ENCODE peak calls at places on chromosomes 2 and 18, in nine cellular contexts. U is thoracic aorta, L is keratinocyte, C is psoas muscle, P is fibroblast of lung, W is endothelial cell, G is cardiac muscle cell, Z is neural crest cell, J is body of pancreas. V is an unnamed sample.

GRCh38 chr2:240930631-240931318 is 24.6 kb downstream of the CROCC2 start:
- DNase-seq in U (no peak), L (no peak), C (peak), P (no peak), W (no peak), G (no peak), Z (no peak), J (no peak), V (peak)

GRCh38 chr2:64179582-64180321 is 35.5 kb upstream of the PELI1 start:
- DNase-seq in U (no peak), L (no peak), C (no peak), P (no peak), W (no peak), G (no peak), Z (no peak), J (no peak), V (no peak)

GRCh38 chr2:176419591-176420071 is 150.4 kb downstream of the MTX2 start:
- DNase-seq in U (no peak), L (no peak), C (no peak), P (peak), W (no peak), G (peak), Z (no peak), J (no peak), V (no peak)

GRCh38 chr2:42962521-42962953 is 170.2 kb upstream of the HAAO start:
- DNase-seq in U (no peak), L (no peak), C (no peak), P (no peak), W (no peak), G (peak), Z (no peak), J (no peak), V (no peak)

GRCh38 chr2:190357596-190357995 is 14.2 kb downstream of the INPP1 start:
- DNase-seq in U (no peak), L (no peak), C (no peak), P (peak), W (no peak), G (no peak), Z (no peak), J (no peak), V (no peak)

GRCh38 chr18:10408131-10408530 is 46.3 kb upstream of the APCDD1 start:
- DNase-seq in U (no peak), L (no peak), C (no peak), P (no peak), W (no peak), G (no peak), Z (no peak), J (no peak), V (no peak)

GRCh38 chr18:8709248-8710059 is 4.1 kb downstream of the MTCL1 start:
- DNase-seq in U (no peak), L (no peak), C (no peak), P (no peak), W (no peak), G (no peak), Z (no peak), J (no peak), V (no peak)

GRCh38 chr2:192286093-192286701 is 91.5 kb upstream of the TMEFF2 start:
- DNase-seq in U (no peak), L (no peak), C (no peak), P (peak), W (peak), G (peak), Z (no peak), J (no peak), V (no peak)

GRCh38 chr2:72126186-72127100 is 21.2 kb downstream of the CYP26B1 start:
- DNase-seq in U (no peak), L (no peak), C (no peak), P (no peak), W (no peak), G (no peak), Z (no peak), J (no peak), V (peak)

GRCh38 chr2:238290079-238290478 is 1.7 kb upstream of the PER2 start:
- DNase-seq in U (no peak), L (peak), C (no peak), P (no peak), W (peak), G (peak), Z (no peak), J (peak), V (no peak)

GRCh38 chr2:134189009-134189717 is 64.7 kb upstream of the MGAT5 start:
- DNase-seq in U (no peak), L (no peak), C (no peak), P (peak), W (no peak), G (peak), Z (no peak), J (peak), V (no peak)

GRCh38 chr2:67159929-67160328 is 237.2 kb upstream of the ETAA1 start:
- DNase-seq in U (no peak), L (no peak), C (no peak), P (no peak), W (no peak), G (no peak), Z (no peak), J (no peak), V (no peak)

GRCh38 chr2:7744827-7745226 is 827.6 kb downstream of the RNF144A start:
- DNase-seq in U (no peak), L (no peak), C (no peak), P (no peak), W (no peak), G (no peak), Z (no peak), J (no peak), V (no peak)

GRCh38 chr2:239380831-239381708 is 19.8 kb downstream of the HDAC4 start:
- DNase-seq in U (no peak), L (no peak), C (peak), P (no peak), W (no peak), G (no peak), Z (no peak), J (peak), V (no peak)

GRCh38 chr18:14074187-14074586 is 58.0 kb downstream of the ZNF519 start:
- DNase-seq in U (no peak), L (no peak), C (no peak), P (no peak), W (no peak), G (no peak), Z (no peak), J (no peak), V (no peak)
- TF ChIP-seq CTCF in U (no peak), L (no peak), C (no peak), P (no peak), W (peak), G (no peak), Z (peak), J (no peak), V (no peak)

DNA sequence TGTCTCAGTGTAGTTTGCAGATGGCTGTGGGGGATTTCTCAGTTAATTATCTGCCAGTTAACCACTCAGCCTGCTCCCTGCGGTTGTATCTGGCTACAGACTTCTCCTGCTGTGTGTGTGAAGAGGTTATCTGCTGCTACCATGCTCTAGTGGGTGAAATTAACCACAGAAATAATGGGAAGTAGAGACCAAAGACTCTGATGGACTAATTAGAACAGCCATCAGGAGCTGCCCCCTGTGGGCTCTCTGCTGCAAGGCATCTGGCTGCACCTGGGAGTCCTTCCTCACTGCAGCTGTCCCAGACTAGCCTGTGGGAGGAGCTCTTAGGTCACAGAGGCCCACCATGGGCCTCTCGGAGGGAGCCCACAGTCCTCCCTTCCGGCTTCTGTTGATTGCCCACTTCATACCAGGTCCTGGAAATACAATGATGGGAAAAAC is 66.6 kb downstream of the CTIF start:
- DNase-seq in U (no peak), L (no peak), C (no peak), P (no peak), W (peak), G (peak), Z (no peak), J (no peak), V (no peak)
- TF ChIP-seq CTCF in U (no peak), L (peak), C (no peak), P (no peak), W (peak), G (peak), Z (peak), J (no peak), V (no peak)

DNA sequence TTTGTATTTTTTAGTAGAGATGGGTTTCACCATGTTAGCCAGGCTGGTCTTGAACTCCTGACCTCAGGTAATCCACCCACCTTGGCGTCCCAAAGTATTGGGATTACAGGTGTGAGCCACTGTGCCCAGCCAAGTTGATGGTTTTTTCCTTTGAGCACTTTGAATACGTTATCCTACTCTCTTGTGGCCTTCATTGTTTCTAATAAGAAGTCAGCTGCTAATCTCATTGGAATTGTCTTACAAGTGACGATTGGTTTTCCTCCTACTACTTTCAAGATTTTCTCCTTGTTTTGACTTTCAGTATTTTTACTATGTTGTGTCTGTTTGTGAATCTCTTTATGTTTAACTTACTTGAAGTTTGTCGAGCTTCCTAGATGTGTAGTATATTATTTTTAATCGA is 88.5 kb downstream of the TMEM200C start:
- DNase-seq in U (no peak), L (no peak), C (no peak), P (no peak), W (no peak), G (no peak), Z (no peak), J (no peak), V (no peak)
- TF ChIP-seq CTCF in U (no peak), L (no peak), C (no peak), P (no peak), W (no peak), G (no peak), Z (no peak), J (no peak), V (no peak)

GRCh38 chr18:58661423-58661822 is 9.8 kb upstream of the MALT1 start:
- DNase-seq in U (no peak), L (no peak), C (no peak), P (peak), W (no peak), G (peak), Z (no peak), J (no peak), V (no peak)
- TF ChIP-seq CTCF in U (no peak), L (peak), C (peak), P (peak), W (no peak), G (peak), Z (peak), J (no peak), V (no peak)

DNA sequence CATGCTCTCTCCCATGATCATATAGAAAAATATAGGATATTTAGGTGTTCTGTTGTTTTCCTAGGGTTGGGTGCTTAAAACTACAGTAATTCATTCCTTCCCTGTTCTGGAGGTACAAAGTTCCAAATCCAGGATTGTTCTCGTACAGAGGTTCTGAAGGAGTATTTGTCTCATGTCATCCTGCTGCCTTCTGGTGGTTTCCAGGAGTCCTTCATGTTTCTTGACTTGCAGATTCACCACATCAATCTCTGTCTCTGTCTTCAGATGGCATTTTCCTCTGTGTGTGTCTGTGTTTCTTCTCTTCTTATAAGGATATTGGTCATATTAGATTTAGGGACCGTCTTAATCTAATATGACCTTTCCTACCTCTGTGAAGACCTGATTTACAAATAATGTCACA is 397.9 kb downstream of the NYAP2 start:
- DNase-seq in U (no peak), L (no peak), C (no peak), P (no peak), W (no peak), G (peak), Z (no peak), J (no peak), V (no peak)
- TF ChIP-seq CTCF in U (peak), L (no peak), C (no peak), P (no peak), W (no peak), G (peak), Z (no peak), J (no peak), V (no peak)

GRCh38 chr18:31672628-31673027 is 11.8 kb downstream of the B4GALT6 start:
- DNase-seq in U (no peak), L (no peak), C (no peak), P (no peak), W (no peak), G (no peak), Z (no peak), J (no peak), V (no peak)
- TF ChIP-seq CTCF in U (no peak), L (no peak), C (no peak), P (no peak), W (no peak), G (no peak), Z (no peak), J (no peak), V (no peak)

DNA sequence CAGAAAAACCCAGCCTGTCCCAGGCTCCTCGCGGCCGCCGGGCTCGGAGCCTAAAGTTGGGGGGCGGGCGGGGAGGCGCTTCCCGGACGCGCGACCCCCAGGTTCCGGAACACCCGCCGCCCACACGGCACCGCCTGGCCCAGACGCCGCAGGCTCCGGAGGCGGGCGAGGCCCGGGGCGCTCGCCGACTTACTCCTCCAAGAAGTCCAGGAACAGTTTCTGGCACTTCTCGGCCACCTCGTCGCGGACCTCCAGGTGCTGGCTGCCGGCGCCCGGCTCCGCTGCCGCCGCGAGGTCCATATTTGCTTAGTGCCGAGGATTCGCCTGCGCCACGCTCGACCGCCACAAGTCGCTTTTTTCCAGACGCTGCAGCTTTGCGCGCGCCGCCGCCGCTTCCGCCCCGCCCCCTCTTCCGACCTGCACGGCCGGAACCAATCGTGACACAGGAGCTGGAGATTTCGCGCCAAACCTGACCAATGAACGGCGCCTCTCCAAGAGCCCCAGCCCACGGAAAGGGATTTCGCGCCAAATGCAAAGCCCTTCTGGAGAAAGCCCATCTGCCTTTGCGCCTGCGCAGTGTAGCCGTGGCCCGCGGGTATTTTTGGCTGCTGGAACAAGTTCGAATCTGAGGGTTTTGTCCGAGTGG is at the start of gene MCM6:
- DNase-seq in U (peak), L (peak), C (peak), P (peak), W (peak), G (peak), Z (peak), J (peak), V (peak)
- TF ChIP-seq CTCF in U (peak), L (no peak), C (peak), P (no peak), W (no peak), G (no peak), Z (peak), J (peak), V (no peak)

DNA sequence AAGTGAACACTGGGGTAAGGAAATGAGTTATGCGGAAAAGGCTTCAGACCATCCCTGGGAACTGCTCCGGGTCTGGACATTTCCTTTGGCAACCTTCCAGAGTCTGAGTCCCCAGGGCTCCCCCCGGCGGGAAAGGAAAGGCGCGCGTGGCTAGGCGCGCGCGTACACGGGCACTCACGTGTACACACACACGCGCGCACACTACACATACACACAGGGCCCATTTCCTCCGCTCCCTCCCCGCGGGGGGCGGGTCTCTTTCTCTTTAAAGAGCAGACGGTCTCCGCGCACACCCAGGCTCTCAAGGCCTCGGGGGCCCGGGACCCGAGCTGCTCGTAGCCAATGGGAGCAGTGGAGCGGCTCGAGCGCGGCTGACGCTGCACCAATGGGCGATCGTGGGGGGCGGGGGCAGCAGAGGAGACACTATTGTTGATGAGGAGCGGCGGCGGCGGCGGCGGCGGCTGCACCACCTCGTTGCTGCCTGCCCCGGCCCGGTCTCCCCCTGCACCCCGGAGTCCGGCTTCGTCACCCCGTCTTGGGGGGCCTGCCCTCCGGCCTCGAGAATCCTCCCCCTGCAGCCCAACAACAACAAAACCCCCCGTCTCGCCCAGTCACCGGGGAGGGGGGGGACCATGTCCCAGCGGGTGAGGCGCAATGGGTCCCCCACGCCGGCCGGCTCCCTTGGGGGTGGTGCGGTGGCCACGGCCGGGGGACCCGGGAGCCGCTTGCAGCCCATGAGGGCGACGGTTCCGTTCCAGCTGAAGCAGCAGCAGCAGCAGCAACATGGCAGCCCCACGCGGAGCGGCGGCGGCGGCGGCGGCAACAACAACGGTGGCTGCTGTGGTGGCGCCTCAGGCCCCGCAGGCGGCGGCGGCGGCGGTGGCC is at the start of gene FAM117B:
- DNase-seq in U (peak), L (peak), C (peak), P (peak), W (peak), G (peak), Z (peak), J (peak), V (peak)
- TF ChIP-seq CTCF in U (no peak), L (no peak), C (no peak), P (no peak), W (no peak), G (peak), Z (peak), J (peak), V (no peak)

GRCh38 chr2:169672403-169672802 is 21.8 kb downstream of the CFAP210 start:
- DNase-seq in U (no peak), L (no peak), C (no peak), P (no peak), W (peak), G (no peak), Z (no peak), J (no peak), V (no peak)

GRCh38 chr2:169673106-169673505 is 21.1 kb downstream of the CFAP210 start:
- DNase-seq in U (no peak), L (no peak), C (no peak), P (no peak), W (no peak), G (no peak), Z (no peak), J (no peak), V (no peak)

GRCh38 chr2:169676850-169677249 is 17.4 kb downstream of the CFAP210 start:
- DNase-seq in U (no peak), L (no peak), C (no peak), P (no peak), W (no peak), G (no peak), Z (no peak), J (no peak), V (no peak)

GRCh38 chr2:169673921-169674320 is 20.3 kb downstream of the CFAP210 start:
- DNase-seq in U (no peak), L (no peak), C (no peak), P (no peak), W (no peak), G (no peak), Z (no peak), J (no peak), V (no peak)

GRCh38 chr2:169676357-169676756 is 17.8 kb downstream of the CFAP210 start:
- DNase-seq in U (no peak), L (no peak), C (no peak), P (no peak), W (no peak), G (no peak), Z (no peak), J (no peak), V (no peak)
- TF ChIP-seq CTCF in U (no peak), L (peak), C (no peak), P (no peak), W (peak), G (peak), Z (peak), J (no peak), V (no peak)

GRCh38 chr2:24971300-24971549 is 530 bp downstream of the DNAJC27 start:
- DNase-seq in U (no peak), L (no peak), C (no peak), P (no peak), W (no peak), G (no peak), Z (no peak), J (no peak), V (peak)

GRCh38 chr2:24972315-24972958 is 682 bp upstream of the DNAJC27 start:
- DNase-seq in U (no peak), L (no peak), C (peak), P (peak), W (peak), G (peak), Z (peak), J (peak), V (no peak)

GRCh38 chr2:24969784-24970183 is 2.0 kb downstream of the DNAJC27 start:
- DNase-seq in U (no peak), L (no peak), C (no peak), P (peak), W (no peak), G (peak), Z (no peak), J (no peak), V (no peak)

GRCh38 chr2:24970483-24971299 is 1.1 kb downstream of the DNAJC27 start:
- DNase-seq in U (no peak), L (no peak), C (no peak), P (peak), W (peak), G (peak), Z (no peak), J (no peak), V (no peak)

GRCh38 chr2:24971550-24972314 is at the start of gene DNAJC27:
- DNase-seq in U (peak), L (peak), C (peak), P (peak), W (peak), G (peak), Z (peak), J (peak), V (peak)
- TF ChIP-seq CTCF in U (no peak), L (no peak), C (no peak), P (no peak), W (no peak), G (no peak), Z (no peak), J (no peak), V (no peak)